ENCODE peak calls at places on chromosomes 11 and 22, in eight cellular contexts. V, Y, L, F, T, X, K and D are unnamed samples.

GRCh38 chr11:66328036-66328306 is 8.3 kb downstream of the RIN1 start:
- DNase-seq in L (no peak), K (no peak), T (no peak), X (no peak), V (no peak), F (no peak), Y (peak; percentile 56), D (no peak)

GRCh38 chr11:76832365-76832764 is 28.4 kb upstream of the ACER3 start:
- DNase-seq in F (no peak), T (no peak), L (no peak), K (no peak), V (no peak), X (no peak), Y (no peak), D (no peak)

GRCh38 chr11:78649361-78650215 is 74.9 kb upstream of the NARS2 start:
- DNase-seq in K (no peak), Y (no peak), V (no peak), X (no peak), T (no peak), L (no peak), F (no peak), D (no peak)

GRCh38 chr22:49930596-49931412 is 12.4 kb downstream of the CRELD2 start:
- DNase-seq in K (no peak), X (no peak), F (peak; percentile 75), L (no peak), T (peak; percentile 46), V (peak; percentile 68), Y (peak; percentile 83), D (no peak)

GRCh38 chr11:133576351-133576750 is 44.0 kb upstream of the OPCML start:
- DNase-seq in Y (no peak), X (no peak), T (no peak), K (no peak), L (no peak), V (no peak), F (no peak), D (no peak)

GRCh38 chr11:8671242-8671641 is 11.2 kb downstream of the TRIM66 start:
- DNase-seq in K (no peak), V (peak; percentile 98), Y (no peak), F (no peak), T (no peak), X (peak; percentile 54), L (peak; percentile 90), D (no peak)

GRCh38 chr11:64290352-64290751 is 750 bp upstream of the KCNK4 start:
- DNase-seq in Y (no peak), T (no peak), V (no peak), L (no peak), K (no peak), F (no peak), X (no peak), D (no peak)

GRCh38 chr11:61290905-61291690 is 4.0 kb downstream of the VWCE start:
- DNase-seq in V (no peak), Y (no peak), K (no peak), L (no peak), X (no peak), F (peak; percentile 23), T (no peak), D (no peak)

GRCh38 chr11:128040603-128041002 is 546.8 kb downstream of the ETS1 start:
- DNase-seq in K (no peak), Y (no peak), T (no peak), V (peak; percentile 62), F (no peak), L (no peak), X (no peak), D (peak; percentile 9)

GRCh38 chr22:18998998-18999397 is 62.9 kb upstream of the PRODH start:
- DNase-seq in F (no peak), K (peak; percentile 16), V (no peak), T (no peak), X (no peak), Y (no peak), L (no peak), D (no peak)

GRCh38 chr11:107606122-107606521 is 15.2 kb downstream of the ELMOD1 start:
- DNase-seq in L (no peak), Y (no peak), X (no peak), T (no peak), F (no peak), K (no peak), V (no peak), D (no peak)

GRCh38 chr22:46815896-46816721 is 53.7 kb downstream of the TBC1D22A start:
- DNase-seq in L (no peak), Y (peak; percentile 59), V (peak; percentile 73), K (no peak), T (no peak), X (no peak), F (no peak), D (no peak)

GRCh38 chr11:3879967-3880542 is 24.6 kb downstream of the STIM1 start:
- DNase-seq in L (no peak), Y (no peak), T (no peak), K (no peak), F (no peak), X (no peak), V (no peak), D (no peak)

GRCh38 chr11:14029415-14029814 is 66.9 kb downstream of the SPON1 start:
- DNase-seq in K (no peak), T (no peak), X (no peak), Y (no peak), F (no peak), L (no peak), V (no peak), D (no peak)

GRCh38 chr11:77046060-77046501 is 11.9 kb downstream of the B3GNT6 start:
- DNase-seq in Y (no peak), L (no peak), F (peak; percentile 66), V (no peak), X (no peak), K (peak; percentile 76), T (peak; percentile 65), D (peak; percentile 61)

GRCh38 chr11:68632802-68633201 is 51.5 kb upstream of the GAL start:
- DNase-seq in T (peak; percentile 50), X (no peak), L (peak; percentile 4), Y (no peak), V (peak; percentile 59), F (no peak), K (peak; percentile 42), D (peak; percentile 37)